ENCODE peak calls at places on chromosomes 1 and 21, in eight cellular contexts. E is left ventricle myocardium superior; M is CD4-positive, alpha-beta T cell; P is lower lobe of right lung; H is body of pancreas; D is substantia nigra; X is pancreas; K is NCI-H345. O is an unnamed sample.

GRCh38 chr1:204573563-204573925 is 57.3 kb downstream of the MDM4 start:
- DNase-seq in H (no peak), M (no peak), X (no peak), P (no peak), K (no peak), E (no peak), D (no peak), O (no peak)

GRCh38 chr1:161163793-161164192 is 2.4 kb upstream of the PPOX start:
- DNase-seq in E (no peak), X (no peak), D (no peak), P (no peak), K (no peak), H (no peak), M (no peak), O (peak)

GRCh38 chr1:86504130-86504479 is 35.4 kb downstream of the CLCA1 start:
- DNase-seq in H (no peak), P (peak), K (no peak), M (no peak), X (no peak), D (no peak), E (no peak), O (peak)

GRCh38 chr1:57748696-57749095 is 324.8 kb upstream of the DAB1 start:
- DNase-seq in P (no peak), H (no peak), D (no peak), M (no peak), E (no peak), X (no peak), K (peak), O (no peak)

GRCh38 chr1:5734996-5735395 is 257.2 kb downstream of the NPHP4 start:
- DNase-seq in K (no peak), H (no peak), P (peak), M (no peak), E (no peak), D (no peak), X (no peak), O (peak)

GRCh38 chr1:38527373-38527966 is 332.1 kb downstream of the RRAGC start:
- DNase-seq in D (no peak), E (no peak), P (peak), X (no peak), M (peak), K (no peak), H (peak), O (no peak)

GRCh38 chr1:9378801-9379200 is 86.1 kb downstream of the SPSB1 start:
- DNase-seq in M (no peak), K (no peak), P (no peak), H (no peak), D (no peak), E (no peak), X (no peak), O (no peak)

GRCh38 chr1:216482620-216483019 is 59.4 kb upstream of the USH2A start:
- DNase-seq in E (no peak), K (no peak), H (no peak), P (no peak), M (no peak), X (no peak), D (no peak), O (no peak)

GRCh38 chr1:162984699-162985098 is 84.5 kb upstream of the RGS4 start:
- DNase-seq in H (no peak), P (no peak), M (no peak), D (no peak), K (no peak), X (no peak), E (no peak), O (no peak)

GRCh38 chr21:41520560-41521442 is 12.8 kb upstream of the TMPRSS2 start:
- DNase-seq in P (no peak), H (no peak), E (no peak), D (no peak), M (no peak), X (no peak), K (no peak), O (no peak)

GRCh38 chr1:221276911-221277310 is 397.7 kb downstream of the HLX start:
- DNase-seq in X (no peak), K (no peak), D (no peak), H (no peak), E (no peak), P (no peak), M (no peak), O (no peak)

GRCh38 chr1:193070942-193071341 is 11.5 kb downstream of the RO60 start:
- DNase-seq in K (no peak), D (no peak), M (no peak), H (no peak), X (no peak), P (no peak), E (no peak), O (no peak)

GRCh38 chr1:185316163-185317033 is 645 bp downstream of the IVNS1ABP start:
- DNase-seq in M (peak), P (peak), X (peak), D (peak), K (peak), H (peak), E (peak), O (peak)

GRCh38 chr21:14259669-14260458 is 43.9 kb downstream of the RBM11 start:
- DNase-seq in H (no peak), M (no peak), K (peak), P (no peak), E (no peak), X (no peak), D (no peak), O (no peak)

O was measured in left lung.